ENCODE peak calls at places on chromosomes 6 and 20, in eight cellular contexts. H, X, Y, Q, G, M, Z and J are unnamed samples.

GRCh38 chr6:168134399-168135201 is 55.6 kb upstream of the FRMD1 start:
- DNase-seq in H (no peak), G (no peak), M (no peak), Y (no peak), X (no peak), Q (no peak), Z (no peak), J (no peak)

GRCh38 chr6:169933839-169934698 is 182.6 kb downstream of the ERMARD start:
- DNase-seq in X (no peak), Y (peak; percentile 7), Z (no peak), H (no peak), G (peak; percentile 74), M (no peak), Q (no peak), J (no peak)

GRCh38 chr20:15922556-15922955 is 650.7 kb downstream of the KIF16B start:
- DNase-seq in Q (no peak), Y (no peak), G (no peak), M (no peak), X (no peak), H (no peak), Z (no peak), J (no peak)

GRCh38 chr20:6265204-6265904 is 142.5 kb upstream of the FERMT1 start:
- DNase-seq in Z (peak; percentile 42), Q (no peak), G (no peak), H (no peak), X (no peak), M (peak; percentile 89), Y (peak; percentile 4), J (peak; percentile 5)

GRCh38 chr6:36442671-36443497 is at the start of the genes KCTD20 and PXT1:
- DNase-seq in M (peak; percentile 44), Y (peak; percentile 91), X (peak; percentile 89), H (peak; percentile 91), G (peak; percentile 91), Z (peak; percentile 92), Q (peak; percentile 93), J (peak; percentile 75)

GRCh38 chr6:12163149-12163548 is 127.0 kb upstream of the EDN1 start:
- DNase-seq in Q (no peak), X (peak; percentile 79), H (no peak), Y (no peak), G (no peak), M (no peak), Z (no peak), J (no peak)

GRCh38 chr6:112241820-112242443 is 12.4 kb downstream of the LAMA4 start:
- DNase-seq in M (no peak), G (no peak), Z (no peak), X (no peak), Q (no peak), H (no peak), Y (no peak), J (no peak)

GRCh38 chr6:63492476-63492875 is 79.8 kb upstream of the LOC128125822 start:
- DNase-seq in Z (no peak), M (no peak), Y (no peak), G (no peak), Q (no peak), H (no peak), X (no peak), J (no peak)

GRCh38 chr6:135183532-135184440 is 2.7 kb downstream of the MYB start:
- DNase-seq in Y (no peak), X (peak; percentile 87), Q (peak; percentile 33), G (no peak), Z (peak; percentile 80), H (no peak), M (no peak), J (no peak)

GRCh38 chr6:16432075-16433032 is 194.0 kb downstream of the GMPR start:
- DNase-seq in M (peak; percentile 89), G (no peak), Q (no peak), H (no peak), X (no peak), Y (peak; percentile 37), Z (no peak), J (peak; percentile 10)

GRCh38 chr6:81572020-81572419 is 180.5 kb downstream of the TENT5A start:
- DNase-seq in G (no peak), X (no peak), Z (no peak), M (no peak), Q (no peak), Y (no peak), H (no peak), J (no peak)

GRCh38 chr6:144722214-144722737 is 437.1 kb downstream of the UTRN start:
- DNase-seq in Q (no peak), Z (no peak), H (no peak), X (no peak), M (no peak), G (no peak), Y (no peak), J (no peak)

GRCh38 chr6:108321253-108321740 is 26.4 kb downstream of the AFG1L start:
- DNase-seq in X (no peak), M (no peak), Q (no peak), Y (no peak), H (no peak), Z (no peak), G (no peak), J (no peak)

GRCh38 chr6:19838442-19839236 is 1.5 kb downstream of the ID4 start:
- DNase-seq in M (no peak), Q (peak; percentile 20), G (peak; percentile 22), H (peak; percentile 73), X (no peak), Y (peak; percentile 6), Z (peak; percentile 70), J (no peak)

GRCh38 chr6:5610640-5611039 is 349.3 kb downstream of the FARS2 start:
- DNase-seq in Q (no peak), M (no peak), Y (no peak), G (no peak), H (no peak), X (no peak), Z (peak; percentile 17), J (no peak)

GRCh38 chr6:144935181-144935580 is 650.0 kb downstream of the UTRN start:
- DNase-seq in Q (no peak), X (no peak), Y (no peak), Z (no peak), H (no peak), G (no peak), M (no peak), J (no peak)

GRCh38 chr6:32129297-32130088 is 595 bp downstream of the FKBPL start:
- DNase-seq in M (peak; percentile 28), G (no peak), Q (no peak), Z (peak; percentile 18), Y (peak; percentile 38), H (no peak), X (no peak), J (no peak)

GRCh38 chr20:17023811-17024210 is 203.0 kb upstream of the PCSK2 start:
- DNase-seq in Z (peak; percentile 68), M (no peak), G (no peak), H (no peak), X (no peak), Q (no peak), Y (no peak), J (no peak)

GRCh38 chr6:25165181-25165580 is 114.0 kb upstream of the CARMIL1 start:
- DNase-seq in H (no peak), Q (no peak), G (no peak), Z (no peak), M (no peak), Y (no peak), X (no peak), J (no peak)

GRCh38 chr6:44269168-44269920 is 906 bp upstream of the TMEM151B start:
- DNase-seq in G (no peak), X (no peak), H (no peak), Q (no peak), Y (no peak), Z (no peak), M (no peak), J (no peak)

GRCh38 chr6:75211920-75212590 is 6.2 kb upstream of the COL12A1 start:
- DNase-seq in Y (no peak), G (no peak), Z (no peak), H (no peak), M (no peak), X (no peak), Q (no peak), J (no peak)
- TF ChIP-seq CTCF in Y (no peak), G (no peak), Z (no peak), H (no peak), M (no peak), X (no peak), Q (no peak), J (no peak)

GRCh38 chr6:111087106-111087835 is at the start of gene SLC16A10:
- DNase-seq in M (no peak), Z (peak; percentile 89), X (peak; percentile 91), H (peak; percentile 72), G (peak; percentile 74), Y (peak; percentile 10), Q (peak; percentile 90), J (no peak)
- TF ChIP-seq CTCF in M (no peak), Z (no peak), X (no peak), H (no peak), G (no peak), Y (no peak), Q (no peak), J (no peak)

GRCh38 chr6:28896505-28897392 is 27.0 kb downstream of the TRIM27 start:
- DNase-seq in M (no peak), X (peak; percentile 64), G (peak; percentile 54), Y (no peak), H (peak; percentile 79), Q (peak; percentile 65), Z (peak; percentile 77), J (peak; percentile 65)
- TF ChIP-seq CTCF in M (no peak), X (peak; percentile 49), G (peak; percentile 14), Y (peak; percentile 24), H (peak; percentile 18), Q (peak; percentile 41), Z (peak; percentile 47), J (peak; percentile 55)

DNA sequence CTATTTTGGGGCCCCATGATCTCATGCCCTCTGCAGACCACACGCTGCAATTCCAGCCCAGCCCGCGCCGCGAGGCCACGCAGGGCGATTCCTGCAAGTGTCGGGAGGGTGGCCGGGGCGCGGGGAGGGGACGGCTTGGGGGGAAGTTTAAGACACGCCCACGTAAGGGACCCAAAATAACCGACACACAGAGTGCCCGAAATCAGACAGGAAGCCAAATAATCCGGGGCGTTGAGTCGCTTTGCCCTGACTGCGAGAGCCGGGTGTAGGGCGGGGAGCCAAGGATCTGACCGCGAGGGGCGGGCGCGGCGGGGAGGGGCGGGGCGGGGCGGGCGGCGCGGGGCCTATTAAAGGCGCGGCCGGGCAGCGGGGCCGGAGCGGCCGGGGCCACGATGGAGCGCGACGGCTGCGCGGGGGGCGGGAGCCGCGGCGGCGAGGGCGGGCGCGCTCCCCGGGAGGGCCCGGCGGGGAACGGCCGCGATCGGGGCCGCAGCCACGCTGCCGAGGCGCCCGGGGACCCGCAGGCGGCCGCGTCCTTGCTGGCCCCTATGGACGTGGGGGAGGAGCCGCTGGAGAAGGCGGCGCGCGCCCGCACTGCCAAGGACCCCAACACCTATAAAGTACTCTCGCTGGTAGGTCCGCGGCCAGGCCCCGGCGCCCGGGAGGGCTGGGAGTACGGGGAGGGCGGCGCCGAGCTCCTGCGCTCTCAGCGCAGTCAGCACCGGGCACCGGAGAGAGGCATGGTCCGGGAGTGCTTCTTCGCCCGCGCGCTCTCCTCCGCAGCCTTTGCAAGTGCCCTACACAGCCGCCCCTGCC is at the start of gene ENPP1:
- DNase-seq in Q (peak; percentile 61), M (no peak), Z (peak; percentile 83), H (peak; percentile 87), X (no peak), Y (peak; percentile 71), G (peak; percentile 80), J (peak; percentile 71)
- TF ChIP-seq CTCF in Q (no peak), M (peak; percentile 22), Z (peak; percentile 52), H (peak; percentile 38), X (no peak), Y (peak; percentile 25), G (no peak), J (peak; percentile 66)